ENCODE peak calls at places on chromosomes 11 and 22, in ten cellular contexts. H is uterus, C is MM.1S, G is tibial nerve, J is PC-3, M is thoracic aorta, S is body of pancreas, N is colonic mucosa, X is Peyer's patch, R is left ventricle myocardium inferior. E is an unnamed sample.

GRCh38 chr22:46652930-46653331 is 32.7 kb downstream of the GRAMD4 start:
- DNase-seq in N (no peak), J (no peak), M (no peak), H (peak; percentile 37), C (no peak), R (peak; percentile 47), S (peak; percentile 20), G (no peak), X (no peak), E (no peak)

GRCh38 chr11:86595401-86595800 is 77.0 kb downstream of the ME3 start:
- DNase-seq in M (no peak), C (no peak), N (no peak), X (no peak), G (no peak), R (no peak), J (no peak), S (no peak), H (no peak), E (no peak)

GRCh38 chr22:31995046-31995445 is 48.0 kb upstream of the SLC5A1 start:
- DNase-seq in G (no peak), N (no peak), M (no peak), R (no peak), S (no peak), H (no peak), C (no peak), X (no peak), J (peak; percentile 4), E (no peak)

GRCh38 chr11:67045314-67045713 is 11.3 kb upstream of the RHOD start:
- DNase-seq in S (no peak), X (no peak), N (no peak), H (peak; percentile 23), R (no peak), C (no peak), J (peak; percentile 90), M (no peak), G (no peak), E (no peak)

GRCh38 chr22:46011627-46012181 is 34.7 kb upstream of the WNT7B start:
- DNase-seq in X (no peak), J (no peak), N (no peak), M (no peak), C (no peak), R (peak; percentile 17), H (peak; percentile 31), G (no peak), S (no peak), E (no peak)

GRCh38 chr11:11446562-11446961 is 93.5 kb upstream of the CSNK2A3 start:
- DNase-seq in S (no peak), H (no peak), J (no peak), N (no peak), C (no peak), G (no peak), M (no peak), R (no peak), X (no peak), E (no peak)

GRCh38 chr22:43511276-43511910 is 99.6 kb downstream of the MPPED1 start:
- DNase-seq in N (no peak), J (no peak), S (no peak), X (no peak), M (no peak), R (no peak), G (no peak), H (no peak), C (no peak), E (peak; percentile 32)

GRCh38 chr22:24359452-24360120 is 67.8 kb upstream of the ADORA2A start:
- DNase-seq in G (no peak), N (no peak), J (no peak), X (no peak), R (no peak), H (no peak), C (no peak), S (no peak), M (no peak), E (no peak)

GRCh38 chr22:45638834-45639746 is 32.5 kb upstream of the ATXN10 start:
- DNase-seq in M (no peak), R (peak; percentile 45), C (no peak), S (peak; percentile 23), J (peak; percentile 77), X (no peak), H (peak; percentile 51), G (peak; percentile 38), N (peak; percentile 63), E (peak; percentile 86)

GRCh38 chr11:107563702-107564101 is 1.8 kb downstream of the ALKBH8 start:
- DNase-seq in S (peak; percentile 19), M (no peak), H (peak; percentile 28), R (no peak), G (no peak), J (peak; percentile 82), X (peak; percentile 34), C (peak; percentile 66), N (peak; percentile 35), E (no peak)

GRCh38 chr11:82719316-82719715 is 14.3 kb downstream of the FAM181B start:
- DNase-seq in M (no peak), G (no peak), N (no peak), S (no peak), J (no peak), C (no peak), X (no peak), R (no peak), H (no peak), E (no peak)

GRCh38 chr11:44145011-44145777 is 49.7 kb downstream of the EXT2 start:
- DNase-seq in M (no peak), N (no peak), G (no peak), S (no peak), R (no peak), C (no peak), J (peak; percentile 9), H (no peak), X (no peak), E (no peak)

GRCh38 chr22:28594784-28595324 is 84.8 kb downstream of the TTC28 start:
- DNase-seq in J (peak; percentile 61), N (no peak), G (no peak), S (no peak), R (no peak), H (no peak), M (no peak), C (peak; percentile 66), X (no peak), E (no peak)

DNA sequence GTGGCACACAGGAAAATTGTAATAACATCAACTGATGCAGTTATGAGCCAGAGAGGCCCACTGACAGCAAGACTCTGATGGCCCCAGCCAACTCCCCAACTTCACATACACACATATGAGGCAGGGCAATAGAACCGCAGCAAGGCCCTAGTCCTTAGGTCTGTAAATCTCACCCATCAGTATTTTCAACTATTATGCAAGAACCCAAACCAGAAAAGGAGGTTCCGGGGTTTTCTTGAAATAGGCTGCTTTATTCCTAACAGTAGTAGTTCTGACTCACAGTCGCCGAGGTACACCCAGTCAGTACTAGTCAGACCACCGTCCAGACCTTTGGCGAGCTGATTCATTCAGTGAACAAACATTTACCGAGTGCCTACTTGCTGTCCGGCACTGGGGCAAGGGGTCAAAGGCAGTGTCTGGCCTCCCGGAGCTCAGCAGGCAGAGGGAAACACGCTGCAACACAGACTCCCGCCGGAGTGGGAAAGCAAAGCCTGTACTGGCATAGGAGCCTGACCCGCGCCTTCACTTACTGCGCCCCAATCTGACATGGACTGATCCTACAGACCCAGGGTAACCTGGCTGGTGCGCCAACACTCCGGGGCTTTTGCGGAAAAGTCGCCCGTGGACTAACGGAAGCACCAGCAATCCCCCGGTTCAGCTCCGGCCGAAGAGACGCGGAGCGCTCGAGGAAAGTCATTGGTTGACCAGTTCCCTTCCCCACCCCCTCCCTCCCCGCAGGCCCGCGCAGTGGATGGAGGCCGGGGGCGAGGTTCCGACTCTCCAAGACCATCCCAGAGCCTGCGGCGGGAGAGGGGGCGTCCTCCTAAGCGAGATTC is 1.3 kb downstream of the PLEKHA7 start:
- DNase-seq in M (no peak), C (no peak), S (peak; percentile 68), J (peak; percentile 94), H (no peak), X (no peak), N (peak; percentile 74), R (peak; percentile 55), G (no peak), E (peak; percentile 81)
- H3K27me3 ChIP-seq in M (no peaks in the 10 kb centered on the region), C (no peaks in the 10 kb centered on the region), S (no peaks in the 10 kb centered on the region), J (no peaks in the 10 kb centered on the region), H (no peaks in the 10 kb centered on the region), X (no peaks in the 10 kb centered on the region), N (no peaks in the 10 kb centered on the region), R (peaks cover 21% of the 10 kb centered on the region), G (no peaks in the 10 kb centered on the region), E (no peaks in the 10 kb centered on the region)

DNA sequence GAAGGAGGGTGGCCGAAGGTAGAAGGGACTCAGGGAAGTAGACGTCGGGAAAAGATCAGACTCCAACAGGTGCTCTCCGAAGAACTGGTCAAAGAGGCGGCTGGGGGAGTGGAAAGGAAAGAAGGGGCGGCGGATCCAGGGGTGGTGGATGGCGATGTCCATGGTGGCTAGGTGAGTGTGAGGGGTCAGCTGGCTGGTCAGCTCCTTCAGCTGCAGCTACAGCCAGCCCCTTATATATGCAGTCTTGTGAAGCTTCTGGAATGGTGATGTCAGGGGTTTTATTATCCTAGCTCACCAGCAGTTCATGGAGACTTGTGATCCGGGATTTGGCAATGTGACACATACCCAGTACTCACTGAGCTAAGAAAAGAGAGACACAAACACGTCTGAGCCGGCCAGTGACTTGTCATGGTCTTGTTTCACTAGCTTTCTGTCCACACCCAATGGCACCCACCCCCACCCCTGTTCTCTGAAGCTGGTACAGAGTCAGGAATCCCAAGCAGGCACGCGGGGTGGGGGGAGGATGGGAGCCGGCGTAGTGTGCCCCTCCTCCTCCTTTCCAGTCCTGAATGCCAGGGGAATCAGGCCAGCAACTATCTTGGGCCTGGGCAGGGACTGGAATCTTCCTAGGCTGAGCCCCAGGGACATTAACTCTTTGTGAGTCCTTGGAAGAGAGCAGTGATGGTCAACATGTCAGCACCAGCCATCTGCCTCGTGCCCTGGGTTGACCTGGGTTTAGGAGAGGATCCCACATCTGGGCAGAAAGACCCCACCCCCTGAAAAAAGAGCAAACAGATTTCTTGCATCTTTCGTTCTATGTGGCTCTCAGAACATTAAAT is at the start of gene CRYAB:
- DNase-seq in M (peak; percentile 87), S (peak; percentile 71), X (no peak), J (peak; percentile 61), C (no peak), G (peak; percentile 85), R (peak; percentile 89), H (peak; percentile 86), N (peak; percentile 54), E (no peak)
- H3K4me3 ChIP-seq in M (peak within 1 kb of the TSS; percentile 76), S (no peak within 1 kb of the TSS), X (peak within 1 kb of the TSS; percentile 22), J (no peak within 1 kb of the TSS), C (no peak within 1 kb of the TSS), G (peak within 1 kb of the TSS; percentile 63), R (peak within 1 kb of the TSS; percentile 77), H (peak within 1 kb of the TSS; percentile 45), N (peak within 1 kb of the TSS; percentile 18), E (peak within 1 kb of the TSS; percentile 34)

DNA sequence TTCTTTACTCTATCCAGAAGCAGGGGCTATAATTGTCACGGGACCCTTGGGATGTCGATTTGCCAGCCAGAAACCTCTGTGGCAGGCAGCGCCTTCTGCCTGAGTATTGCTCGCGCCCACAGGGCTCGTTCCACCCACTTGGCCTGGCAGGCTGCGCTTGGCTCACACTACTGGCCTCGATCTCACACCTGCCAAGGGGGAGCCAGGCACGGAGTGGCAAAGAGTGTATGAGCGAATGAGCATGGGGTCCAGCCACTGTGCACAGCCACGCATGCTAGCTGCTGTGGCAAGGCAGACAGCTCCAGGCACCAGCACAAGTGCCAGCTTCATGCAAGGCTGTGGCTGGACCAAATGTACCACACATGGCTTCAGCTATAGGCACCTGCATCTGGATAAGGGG is 599.8 kb downstream of the DLG2 start:
- DNase-seq in H (no peak), R (no peak), J (no peak), S (no peak), G (no peak), X (no peak), M (no peak), C (no peak), N (no peak), E (peak; percentile 57)
- H3K27me3 ChIP-seq in H (no peaks in the 10 kb centered on the region), R (no peaks in the 10 kb centered on the region), J (peaks cover 25% of the 10 kb centered on the region), S (no peaks in the 10 kb centered on the region), G (no peaks in the 10 kb centered on the region), X (no peaks in the 10 kb centered on the region), M (no peaks in the 10 kb centered on the region), C (no peaks in the 10 kb centered on the region), N (no peaks in the 10 kb centered on the region), E (no peaks in the 10 kb centered on the region)

GRCh38 chr22:38519453-38520250 is 13.5 kb upstream of the DDX17 start:
- DNase-seq in S (no peak), H (no peak), C (no peak), J (no peak), M (no peak), N (no peak), G (no peak), R (no peak), X (no peak), E (no peak)
- H3K4me3 ChIP-seq in S (no peak overlapping the region), H (no peak overlapping the region), C (no peak overlapping the region), J (no peak overlapping the region), M (no peak overlapping the region), N (no peak overlapping the region), G (no peak overlapping the region), R (no peak overlapping the region), X (no peak overlapping the region), E (no peak overlapping the region)